ENCODE peak calls at places on chromosome 19, in ten cellular contexts. Q is fibroblast of the aortic adventitia, X is cardiac muscle cell, B is right lobe of liver, V is foreskin fibroblast, I is RWPE1, E is endodermal cell, Z is uterus, J is heart left ventricle, A is dorsolateral prefrontal cortex. H is an unnamed sample.

GRCh38 chr19:29645911-29646310 is 19.4 kb upstream of the PLEKHF1 start:
- DNase-seq in Q (peak; percentile 92), X (no peak), J (peak; percentile 59), A (no peak), V (peak; percentile 61), E (no peak), B (no peak), Z (peak; percentile 47), I (no peak), H (no peak)

GRCh38 chr19:35879770-35880317 is 11.5 kb downstream of the APLP1 start:
- DNase-seq in E (peak; percentile 98), J (peak; percentile 92), X (peak; percentile 95), I (peak; percentile 93), Z (peak; percentile 81), A (peak; percentile 76), B (peak; percentile 92), Q (peak; percentile 83), V (peak; percentile 97), H (no peak)

GRCh38 chr19:43430142-43430710 is 15.5 kb downstream of the TEX101 start:
- DNase-seq in V (no peak), Q (peak; percentile 18), I (no peak), A (no peak), J (no peak), B (no peak), E (peak; percentile 78), X (no peak), Z (no peak), H (no peak)

GRCh38 chr19:49149652-49150105 is 5.5 kb downstream of the HRC start:
- DNase-seq in J (peak; percentile 77), I (peak; percentile 87), E (peak; percentile 93), Z (peak; percentile 72), X (peak; percentile 82), B (peak; percentile 74), A (peak; percentile 73), V (peak; percentile 91), Q (peak; percentile 90), H (no peak)

GRCh38 chr19:1252221-1252817 is 3.9 kb downstream of the MIDN start:
- DNase-seq in E (no peak), Q (peak; percentile 99), I (peak; percentile 54), X (no peak), Z (no peak), V (peak; percentile 98), B (peak; percentile 92), J (peak; percentile 92), A (no peak), H (no peak)

GRCh38 chr19:3736106-3736724 is 25.3 kb downstream of the APBA3 start:
- DNase-seq in Q (no peak), I (no peak), X (no peak), Z (no peak), J (no peak), E (no peak), V (no peak), B (no peak), A (no peak), H (no peak)

GRCh38 chr19:48346161-48346560 is 17.6 kb downstream of the TMEM143 start:
- DNase-seq in E (no peak), B (no peak), X (no peak), Q (peak; percentile 34), V (no peak), J (no peak), I (no peak), Z (no peak), A (no peak), H (no peak)

GRCh38 chr19:2038284-2039081 is 12.6 kb downstream of the MKNK2 start:
- DNase-seq in Q (no peak), J (no peak), Z (no peak), X (no peak), V (no peak), E (peak; percentile 41), I (no peak), B (no peak), A (no peak), H (peak; percentile 86)

DNA sequence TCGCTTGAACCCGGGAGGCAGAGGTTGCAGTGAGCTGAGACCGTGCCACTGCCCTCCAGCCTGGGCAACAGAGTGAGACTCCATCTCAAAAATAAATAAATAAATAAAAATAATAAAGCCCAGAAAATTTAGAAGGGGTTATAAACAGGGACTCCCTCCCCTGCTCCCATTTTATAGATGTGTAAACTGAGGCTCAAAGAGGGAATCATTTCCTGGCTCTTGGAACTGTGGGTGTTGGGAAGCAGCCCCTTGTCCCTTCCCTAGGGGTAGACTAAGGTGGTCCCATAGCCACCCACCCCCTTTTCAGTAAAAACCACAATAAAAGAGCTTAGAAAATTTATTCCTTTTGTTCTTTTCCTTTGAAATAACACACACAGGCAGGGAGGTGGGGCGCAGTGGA is 6.2 kb upstream of the SLC25A41 start:
- DNase-seq in Q (no peak), A (no peak), B (no peak), X (no peak), I (no peak), V (no peak), J (no peak), Z (no peak), E (no peak), H (no peak)
- TF ChIP-seq CTCF in Q (no peak), A (no peak), B (no peak), X (no peak), I (no peak), V (no peak), J (no peak), Z (no peak), E (no peak), H (no peak)

DNA sequence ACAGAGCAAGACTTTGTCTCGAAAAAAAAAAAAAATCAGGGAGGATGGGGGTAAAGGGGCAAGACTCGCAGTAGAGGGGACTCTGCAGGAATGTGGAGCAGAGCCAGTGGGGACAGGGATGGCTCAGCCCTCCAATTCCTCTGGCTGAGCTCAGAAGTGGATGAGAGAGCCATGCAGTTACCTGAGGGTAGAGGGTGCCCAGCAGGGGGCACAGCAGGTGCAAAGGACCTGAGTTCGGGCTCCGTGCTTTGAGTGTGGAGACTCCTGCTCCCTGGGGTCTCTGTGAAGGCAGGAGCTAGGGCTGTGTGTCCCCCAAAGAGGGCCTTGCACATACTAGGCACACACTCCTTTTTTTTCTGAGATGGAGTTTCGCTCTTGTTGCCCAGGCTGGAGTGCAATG is 7.7 kb downstream of the DOCK6 start:
- DNase-seq in X (no peak), Z (no peak), A (no peak), E (no peak), I (no peak), Q (no peak), B (no peak), V (no peak), J (no peak), H (no peak)
- TF ChIP-seq CTCF in X (peak; percentile 15), Z (no peak), A (no peak), E (no peak), I (no peak), Q (no peak), B (peak; percentile 13), V (no peak), J (no peak), H (peak; percentile 34)

GRCh38 chr19:5850189-5850588 is 1.1 kb downstream of the FUT3 start:
- DNase-seq in J (no peak), E (no peak), Z (no peak), V (no peak), Q (no peak), X (no peak), I (no peak), A (no peak), B (no peak), H (no peak)

GRCh38 chr19:5843295-5843927 is 3.9 kb upstream of the FUT6 start:
- DNase-seq in A (no peak), Z (no peak), I (no peak), X (no peak), Q (no peak), E (no peak), B (no peak), V (no peak), J (no peak), H (no peak)

GRCh38 chr19:5839312-5840017 is at the start of gene FUT6:
- DNase-seq in X (no peak), Z (no peak), I (no peak), V (no peak), B (no peak), E (no peak), J (no peak), Q (no peak), A (no peak), H (no peak)

DNA sequence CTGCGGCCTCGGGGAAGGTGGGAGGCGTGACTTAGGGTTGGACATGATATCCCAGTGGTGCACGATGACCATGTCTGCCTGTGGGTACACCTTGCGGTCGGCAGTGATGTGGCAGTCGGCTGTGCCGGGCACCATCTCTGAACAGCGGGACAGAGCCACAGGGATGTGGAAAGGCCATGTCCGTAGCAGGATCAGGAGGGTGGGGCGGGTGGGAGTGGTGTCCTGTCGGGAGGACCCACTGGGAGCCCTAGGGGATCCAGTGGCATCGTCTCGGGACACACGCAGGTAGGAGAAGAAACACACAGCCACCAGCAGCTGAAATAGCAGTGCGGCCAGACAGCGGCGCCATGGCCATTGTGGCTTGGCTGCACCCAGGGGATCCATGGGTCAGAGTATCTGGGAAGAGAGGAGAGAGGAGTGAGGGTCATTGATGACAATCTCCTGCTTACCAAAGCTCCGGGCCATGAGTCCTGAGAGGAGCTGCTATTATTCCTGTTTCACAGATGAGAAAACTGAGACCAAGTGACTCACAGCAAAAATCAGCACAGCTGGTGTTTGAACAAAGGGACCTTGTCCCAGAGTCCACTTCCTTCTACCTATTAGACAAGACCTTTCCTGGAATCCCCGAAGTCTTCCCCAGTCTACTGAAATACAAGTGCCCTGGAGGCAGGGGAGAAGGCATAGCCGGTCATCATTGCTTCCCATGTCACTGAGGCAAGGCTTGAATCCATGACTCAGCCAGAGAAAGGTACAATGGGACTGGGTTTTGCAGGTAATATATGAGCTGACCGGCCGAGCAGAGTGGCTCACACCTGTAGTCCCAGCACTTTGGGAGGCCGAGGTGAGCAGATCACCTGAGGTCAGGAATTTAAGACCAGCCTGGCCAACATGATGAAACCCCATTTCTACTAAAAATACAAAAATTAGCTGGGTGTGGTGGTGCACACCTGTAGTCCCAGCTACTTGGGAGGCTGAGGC is 5.2 kb upstream of the FUT6 start:
- DNase-seq in Z (no peak), B (no peak), Q (no peak), J (no peak), I (no peak), A (no peak), V (no peak), E (no peak), X (no peak), H (no peak)
- TF ChIP-seq CTCF in Z (no peak), B (no peak), Q (no peak), J (no peak), I (no peak), A (no peak), V (no peak), E (no peak), X (no peak), H (no peak)

GRCh38 chr19:46016426-46017094 is 6.3 kb downstream of the PGLYRP1 start:
- DNase-seq in V (peak; percentile 91), X (peak; percentile 92), B (peak; percentile 87), J (peak; percentile 84), A (peak; percentile 84), E (peak; percentile 96), Z (peak; percentile 82), I (peak; percentile 77), Q (peak; percentile 77), H (no peak)

GRCh38 chr19:46015961-46016425 is 6.9 kb downstream of the PGLYRP1 start:
- DNase-seq in B (peak; percentile 54), I (no peak), Z (no peak), J (no peak), A (no peak), X (peak; percentile 28), E (peak; percentile 70), V (peak; percentile 19), Q (no peak), H (no peak)

GRCh38 chr19:46017095-46017429 is 5.8 kb downstream of the PGLYRP1 start:
- DNase-seq in E (no peak), X (no peak), Z (no peak), I (no peak), A (no peak), B (no peak), V (no peak), Q (no peak), J (no peak), H (no peak)

GRCh38 chr19:46014534-46014933 is 8.3 kb downstream of the PGLYRP1 start:
- DNase-seq in B (peak; percentile 48), V (no peak), Z (no peak), E (no peak), J (no peak), X (no peak), I (no peak), A (no peak), Q (no peak), H (no peak)

DNA sequence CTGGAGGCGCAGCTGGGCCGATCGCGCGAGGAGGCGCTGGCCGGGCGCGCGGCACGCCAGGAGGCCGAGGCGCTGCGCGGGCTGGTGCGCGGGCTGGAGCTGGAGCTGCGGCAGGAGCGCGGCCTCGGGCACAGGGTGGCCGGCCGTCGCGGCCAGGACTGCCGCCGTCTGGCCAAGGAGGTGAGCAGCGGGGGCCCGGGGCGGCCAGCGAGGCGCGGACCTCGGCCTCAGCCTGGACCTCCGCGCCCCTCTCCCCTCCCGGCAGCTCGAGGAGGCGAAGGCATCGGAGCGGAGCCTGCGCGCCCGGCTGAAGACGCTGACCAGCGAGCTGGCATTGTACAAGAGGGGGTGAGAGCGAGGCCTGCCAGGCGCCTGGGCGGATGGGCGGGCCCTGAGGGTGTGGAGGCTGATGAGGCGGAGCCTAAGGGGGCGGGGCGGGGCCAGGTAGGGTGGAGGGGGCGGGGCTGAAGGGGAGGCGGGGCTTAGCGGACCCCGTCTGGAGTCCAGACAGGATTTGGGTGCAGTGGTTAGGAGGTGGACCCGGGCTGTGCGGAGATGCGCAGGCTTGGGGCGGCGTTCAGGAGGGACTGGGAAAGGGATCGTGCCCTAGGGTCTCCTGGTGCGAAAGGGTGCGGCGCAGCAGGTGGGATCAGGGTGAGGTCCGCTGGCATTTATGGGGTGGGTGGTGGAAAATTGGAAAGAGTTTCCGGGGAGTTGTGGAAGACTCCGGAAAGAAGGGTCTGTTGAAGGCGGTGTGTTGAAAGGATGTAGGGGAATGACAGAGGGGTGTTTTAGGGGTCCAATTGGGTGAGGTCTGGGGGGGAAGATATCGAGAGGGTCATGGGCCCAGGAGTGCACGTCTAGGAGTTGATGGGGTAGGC is 7.5 kb downstream of the PGLYRP1 start:
- DNase-seq in X (peak; percentile 77), B (peak; percentile 80), Z (peak; percentile 46), A (peak; percentile 34), E (peak; percentile 97), V (peak; percentile 68), J (peak; percentile 45), Q (no peak), I (peak; percentile 82), H (no peak)
- TF ChIP-seq CTCF in X (no peak), B (no peak), Z (no peak), A (no peak), E (no peak), V (no peak), J (no peak), Q (no peak), I (no peak), H (peak; percentile 32)

H was measured in chondrocyte.